ENCODE peak calls at places on chromosomes 11 and 22, in ten cellular contexts. V is cardiac muscle cell; K is transverse colon; O is naive thymus-derived CD4-positive, alpha-beta T cell; Q is A549; P is HepG2; A is IMR-90; F is lower lobe of right lung; J is epithelial cell of proximal tubule; U is AG04449. T is an unnamed sample.

GRCh38 chr22:38940985-38941384 is 16.4 kb upstream of the APOBEC3A start:
- DNase-seq in V (no peak), K (no peak), O (no peak), Q (no peak), P (no peak), A (no peak), F (no peak), J (no peak), U (no peak), T (no peak)

GRCh38 chr11:119417726-119418540 is 5.0 kb downstream of the THY1 start:
- DNase-seq in V (no peak), K (no peak), O (no peak), Q (no peak), P (no peak), A (peak; percentile 96), F (no peak), J (peak; percentile 79), U (peak; percentile 89), T (peak; percentile 81)

GRCh38 chr11:19080579-19080993 is 20.1 kb upstream of the MRGPRX2 start:
- DNase-seq in V (peak; percentile 5), K (no peak), O (no peak), Q (no peak), P (peak; percentile 65), A (peak; percentile 26), F (peak; percentile 53), J (no peak), U (peak; percentile 28), T (peak; percentile 86)

GRCh38 chr11:105489431-105489830 is 120.4 kb upstream of the GRIA4 start:
- DNase-seq in V (peak; percentile 40), K (no peak), O (no peak), Q (no peak), P (no peak), A (peak; percentile 22), F (no peak), J (peak; percentile 15), U (no peak), T (peak; percentile 2)

GRCh38 chr11:67545280-67545679 is 22.0 kb upstream of the CABP2 start:
- DNase-seq in V (peak; percentile 79), K (peak; percentile 85), O (no peak), Q (no peak), P (peak; percentile 45), A (no peak), F (no peak), J (no peak), U (no peak), T (no peak)

GRCh38 chr22:45889539-45890350 is 87.2 kb downstream of the WNT7B start:
- DNase-seq in V (no peak), K (no peak), O (no peak), Q (no peak), P (no peak), A (peak; percentile 27), F (peak; percentile 37), J (no peak), U (no peak), T (no peak)

GRCh38 chr11:1165256-1166041 is 7.7 kb downstream of the MUC5AC start:
- DNase-seq in V (no peak), K (peak; percentile 3), O (no peak), Q (no peak), P (no peak), A (no peak), F (no peak), J (no peak), U (no peak), T (no peak)

GRCh38 chr11:43868852-43869567 is 11.6 kb upstream of the ALKBH3 start:
- DNase-seq in V (no peak), K (no peak), O (no peak), Q (no peak), P (peak; percentile 41), A (peak; percentile 80), F (no peak), J (peak; percentile 68), U (peak; percentile 42), T (peak; percentile 85)

GRCh38 chr11:68827733-68828132 is 14.0 kb downstream of the CPT1A start:
- DNase-seq in V (no peak), K (no peak), O (no peak), Q (no peak), P (peak; percentile 16), A (no peak), F (no peak), J (no peak), U (no peak), T (no peak)

GRCh38 chr11:120073196-120073595 is 64.7 kb downstream of the TRIM29 start:
- DNase-seq in V (no peak), K (no peak), O (no peak), Q (no peak), P (no peak), A (no peak), F (no peak), J (no peak), U (no peak), T (no peak)

DNA sequence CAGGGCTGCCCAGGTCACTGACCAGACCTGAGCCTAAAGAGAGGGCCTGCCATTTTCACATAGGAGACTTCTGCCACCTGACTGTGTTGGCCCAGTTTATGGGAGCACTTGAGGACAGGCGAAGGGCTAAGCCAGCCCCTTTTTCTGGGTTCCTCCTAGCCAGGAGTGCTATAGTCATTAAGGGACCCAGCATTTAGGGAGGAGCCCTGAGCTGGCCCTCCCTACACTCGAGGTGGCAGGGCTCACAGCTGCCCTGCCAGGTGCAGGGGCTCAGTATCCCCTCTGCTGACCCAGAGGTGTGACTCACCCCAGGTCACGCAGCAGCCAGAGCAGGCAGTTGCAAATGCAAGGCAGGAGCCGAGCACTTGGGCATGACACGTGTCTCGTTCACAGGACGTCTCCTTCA is 86.3 kb upstream of the CRYBB3 start:
- DNase-seq in V (no peak), K (peak; percentile 39), O (no peak), Q (no peak), P (no peak), A (no peak), F (peak; percentile 64), J (no peak), U (no peak), T (peak; percentile 42)
- H3K4me3 ChIP-seq in V (no peak overlapping the region), K (no peak overlapping the region), O (no peak overlapping the region), Q (no peak overlapping the region), P (peak overlapping the region; percentile 82), A (no peak overlapping the region), F (peak overlapping the region; percentile 65), J (peak overlapping the region; percentile 72), U (no peak overlapping the region), T (peak overlapping the region; percentile 63)

GRCh38 chr11:27357250-27357649 is 5.8 kb downstream of the CCDC34 start:
- DNase-seq in V (no peak), K (peak; percentile 23), O (no peak), Q (no peak), P (no peak), A (no peak), F (no peak), J (no peak), U (no peak), T (no peak)

GRCh38 chr11:27362032-27362431 is 983 bp downstream of the CCDC34 start:
- DNase-seq in V (no peak), K (no peak), O (no peak), Q (no peak), P (no peak), A (no peak), F (no peak), J (no peak), U (no peak), T (no peak)

GRCh38 chr11:27355575-27356104 is 7.4 kb downstream of the CCDC34 start:
- DNase-seq in V (no peak), K (no peak), O (no peak), Q (no peak), P (no peak), A (no peak), F (no peak), J (no peak), U (no peak), T (no peak)

GRCh38 chr11:27356624-27357222 is 6.3 kb downstream of the CCDC34 start:
- DNase-seq in V (no peak), K (no peak), O (no peak), Q (no peak), P (no peak), A (no peak), F (no peak), J (no peak), U (no peak), T (no peak)

GRCh38 chr11:27358306-27358705 is 4.7 kb downstream of the CCDC34 start:
- DNase-seq in V (no peak), K (no peak), O (no peak), Q (no peak), P (no peak), A (no peak), F (no peak), J (no peak), U (no peak), T (peak; percentile 65)
- H3K4me3 ChIP-seq in V (no peak overlapping the region), K (no peak overlapping the region), O (no peak overlapping the region), Q (no peak overlapping the region), P (no peak overlapping the region), A (no peak overlapping the region), F (no peak overlapping the region), J (no peak overlapping the region), U (no peak overlapping the region), T (no peak overlapping the region)

GRCh38 chr22:48660795-48661740 is 1166.6 kb downstream of the BRD1 start:
- DNase-seq in V (no peak), K (no peak), O (no peak), Q (no peak), P (no peak), A (no peak), F (no peak), J (no peak), U (no peak), T (no peak)

GRCh38 chr22:48660104-48660794 is 1167.4 kb downstream of the BRD1 start:
- DNase-seq in V (no peak), K (no peak), O (no peak), Q (no peak), P (no peak), A (no peak), F (no peak), J (no peak), U (no peak), T (no peak)

GRCh38 chr22:48658871-48659270 is 1168.8 kb downstream of the BRD1 start:
- DNase-seq in V (no peak), K (no peak), O (no peak), Q (no peak), P (no peak), A (no peak), F (no peak), J (no peak), U (no peak), T (no peak)

GRCh38 chr22:48659393-48659792 is 1168.3 kb downstream of the BRD1 start:
- DNase-seq in V (peak; percentile 35), K (no peak), O (no peak), Q (no peak), P (no peak), A (no peak), F (no peak), J (no peak), U (no peak), T (no peak)

DNA sequence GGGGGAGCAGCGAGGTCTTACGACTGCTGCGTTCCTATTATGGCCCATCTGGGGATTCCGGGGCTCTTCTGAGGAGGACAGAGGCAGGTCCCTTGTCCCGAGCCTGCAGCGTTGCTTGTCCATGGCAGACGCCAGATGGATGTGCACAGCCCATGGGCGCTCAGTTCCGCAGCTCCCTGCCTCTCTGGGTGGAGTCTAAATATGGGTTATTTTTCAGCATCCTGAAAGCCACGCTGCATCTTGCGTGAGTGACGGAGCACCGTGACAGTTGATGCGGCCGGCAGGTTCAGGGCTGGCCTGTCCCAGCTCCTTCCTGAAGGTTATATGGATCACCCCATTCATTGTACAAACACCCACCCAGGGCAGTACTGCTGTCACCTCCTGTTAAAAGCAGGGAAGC is 1169.4 kb downstream of the BRD1 start:
- DNase-seq in V (no peak), K (no peak), O (no peak), Q (no peak), P (no peak), A (no peak), F (no peak), J (no peak), U (no peak), T (no peak)
- H3K4me3 ChIP-seq in V (no peak overlapping the region), K (no peak overlapping the region), O (no peak overlapping the region), Q (no peak overlapping the region), P (no peak overlapping the region), A (no peak overlapping the region), F (no peak overlapping the region), J (no peak overlapping the region), U (no peak overlapping the region), T (no peak overlapping the region)

GRCh38 chr11:133004369-133004768 is 527.9 kb downstream of the OPCML start:
- DNase-seq in V (no peak), K (no peak), O (no peak), Q (no peak), P (no peak), A (no peak), F (no peak), J (no peak), U (no peak), T (no peak)
- H3K4me3 ChIP-seq in V (no peak overlapping the region), K (no peak overlapping the region), O (no peak overlapping the region), Q (no peak overlapping the region), P (no peak overlapping the region), A (no peak overlapping the region), F (no peak overlapping the region), J (no peak overlapping the region), U (no peak overlapping the region), T (no peak overlapping the region)